ENCODE peak calls at places on chromosomes 2 and 18, in four cellular contexts. One of them, this sample, is unnamed.

GRCh38 chr18:13185675-13186198 is 32.8 kb upstream of the LDLRAD4 start:
- DNase-seq in endodermal cell: no peak
- DNase-seq in GM06990: no peak
- DNase-seq in HCT116: no peak
- DNase-seq in this sample: no peak

GRCh38 chr2:201761101-201761500 is 19.6 kb downstream of the ALS2 start:
- DNase-seq in GM06990: no peak
- DNase-seq in endodermal cell: no peak
- DNase-seq in HCT116: no peak
- DNase-seq in this sample: no peak

GRCh38 chr18:36364911-36365624 is 67.6 kb downstream of the FHOD3 start:
- DNase-seq in GM06990: no peak
- DNase-seq in HCT116: no peak
- DNase-seq in endodermal cell: no peak
- DNase-seq in this sample: no peak

GRCh38 chr18:33184918-33185317 is 255.6 kb downstream of the CCDC178 start:
- DNase-seq in HCT116: no peak
- DNase-seq in endodermal cell: peak; percentile 52
- DNase-seq in GM06990: no peak
- DNase-seq in this sample: no peak

GRCh38 chr2:85851253-85851955 is 37.4 kb downstream of the ST3GAL5 start:
- DNase-seq in endodermal cell: no peak
- DNase-seq in HCT116: no peak
- DNase-seq in GM06990: peak; percentile 36
- DNase-seq in this sample: no peak

GRCh38 chr2:24816884-24817283 is 23.7 kb downstream of the CENPO start:
- DNase-seq in endodermal cell: peak; percentile 11
- DNase-seq in GM06990: no peak
- DNase-seq in HCT116: no peak
- DNase-seq in this sample: no peak

GRCh38 chr2:227340106-227340505 is 15.1 kb downstream of the MFF start:
- DNase-seq in GM06990: no peak
- DNase-seq in endodermal cell: no peak
- DNase-seq in HCT116: no peak
- DNase-seq in this sample: no peak

GRCh38 chr2:130355578-130356431 is at the start of gene PTPN18:
- DNase-seq in GM06990: peak; percentile 75
- DNase-seq in endodermal cell: peak; percentile 91
- DNase-seq in HCT116: peak; percentile 58
- DNase-seq in this sample: peak; percentile 56

GRCh38 chr2:26883971-26884370 is 36.0 kb downstream of the DPYSL5 start:
- DNase-seq in endodermal cell: no peak
- DNase-seq in HCT116: no peak
- DNase-seq in GM06990: no peak
- DNase-seq in this sample: no peak

GRCh38 chr2:58571181-58571852 is 330.2 kb upstream of the FANCL start:
- DNase-seq in endodermal cell: peak; percentile 84
- DNase-seq in GM06990: peak; percentile 35
- DNase-seq in HCT116: peak; percentile 77
- DNase-seq in this sample: peak; percentile 34

GRCh38 chr2:25293958-25294513 is 47.7 kb downstream of the DNMT3A start:
- DNase-seq in GM06990: no peak
- DNase-seq in HCT116: no peak
- DNase-seq in endodermal cell: no peak
- DNase-seq in this sample: no peak

GRCh38 chr18:30352551-30353168 is 689.9 kb downstream of the DSC3 start:
- DNase-seq in GM06990: no peak
- DNase-seq in HCT116: no peak
- DNase-seq in endodermal cell: no peak
- DNase-seq in this sample: no peak

GRCh38 chr2:85369500-85369899 is 14.9 kb downstream of the ELMOD3 start:
- DNase-seq in endodermal cell: no peak
- DNase-seq in HCT116: no peak
- DNase-seq in GM06990: no peak
- DNase-seq in this sample: peak; percentile 88

GRCh38 chr18:50009772-50010171 is 185.2 kb downstream of the MYO5B start:
- DNase-seq in HCT116: peak; percentile 52
- DNase-seq in endodermal cell: peak; percentile 82
- DNase-seq in GM06990: peak; percentile 19
- DNase-seq in this sample: peak; percentile 19

GRCh38 chr2:233386382-233387041 is 32.2 kb downstream of the DGKD start:
- DNase-seq in GM06990: no peak
- DNase-seq in endodermal cell: no peak
- DNase-seq in HCT116: no peak
- DNase-seq in this sample: no peak

GRCh38 chr2:127187831-127188230 is 32.3 kb downstream of the CYP27C1 start:
- DNase-seq in HCT116: no peak
- DNase-seq in GM06990: no peak
- DNase-seq in endodermal cell: no peak
- DNase-seq in this sample: no peak

GRCh38 chr2:173986805-173987204 is 21.6 kb upstream of the SP3 start:
- DNase-seq in HCT116: no peak
- DNase-seq in GM06990: no peak
- DNase-seq in endodermal cell: no peak
- DNase-seq in this sample: no peak

GRCh38 chr2:128522829-128523228 is 204.2 kb upstream of the HS6ST1 start:
- DNase-seq in HCT116: no peak
- DNase-seq in endodermal cell: no peak
- DNase-seq in GM06990: no peak
- DNase-seq in this sample: no peak

GRCh38 chr2:10305254-10305635 is 2.5 kb downstream of the HPCAL1 start:
- DNase-seq in endodermal cell: no peak
- DNase-seq in HCT116: no peak
- DNase-seq in GM06990: no peak
- DNase-seq in this sample: no peak

GRCh38 chr2:130252880-130253645 is 54.8 kb upstream of the TUBA3E start:
- DNase-seq in endodermal cell: no peak
- DNase-seq in HCT116: no peak
- DNase-seq in GM06990: no peak
- DNase-seq in this sample: no peak

GRCh38 chr2:222819722-222820333 is 41.0 kb upstream of the ACSL3 start:
- DNase-seq in endodermal cell: no peak
- DNase-seq in GM06990: no peak
- DNase-seq in HCT116: no peak
- DNase-seq in this sample: no peak

GRCh38 chr18:26335139-26335933 is 109.1 kb downstream of the TAF4B start:
- DNase-seq in HCT116: no peak
- DNase-seq in endodermal cell: no peak
- DNase-seq in GM06990: no peak
- DNase-seq in this sample: no peak

GRCh38 chr2:26558271-26559043 is 80.5 kb upstream of the OTOF start:
- DNase-seq in endodermal cell: peak; percentile 69
- DNase-seq in GM06990: no peak
- DNase-seq in HCT116: no peak
- DNase-seq in this sample: no peak

DNA sequence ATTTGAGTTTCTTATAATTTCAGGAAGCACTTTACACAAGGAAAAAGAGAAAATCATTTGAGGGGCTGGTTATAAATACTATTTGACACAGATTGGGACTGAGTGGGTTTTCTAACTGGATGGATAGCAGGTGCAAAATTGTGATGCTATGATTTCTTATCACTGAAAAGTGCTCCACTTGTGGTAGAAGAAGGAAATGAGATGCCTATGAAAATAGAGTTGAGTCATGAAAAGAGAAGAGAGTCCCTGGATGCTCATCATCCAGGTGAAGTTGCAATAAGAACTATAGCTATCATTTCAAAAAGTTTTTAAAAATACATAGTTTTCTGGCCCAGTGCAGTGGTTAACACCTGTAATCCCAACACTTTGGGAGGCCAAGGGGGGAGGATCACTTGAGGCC is 39.4 kb upstream of the NFE2L2 start:
- DNase-seq in HCT116: no peak
- DNase-seq in endodermal cell: no peak
- DNase-seq in GM06990: no peak
- DNase-seq in this sample: no peak
- TF ChIP-seq CTCF in HCT116: peak; percentile 16
- TF ChIP-seq CTCF in endodermal cell: peak; percentile 49
- TF ChIP-seq CTCF in GM06990: no peak
- TF ChIP-seq CTCF in this sample: no peak

GRCh38 chr2:65660340-65660739 is 227.9 kb upstream of the SPRED2 start:
- DNase-seq in GM06990: no peak
- DNase-seq in HCT116: no peak
- DNase-seq in endodermal cell: no peak
- DNase-seq in this sample: no peak

GRCh38 chr2:65663831-65664407 is 231.5 kb upstream of the SPRED2 start:
- DNase-seq in GM06990: no peak
- DNase-seq in endodermal cell: no peak
- DNase-seq in HCT116: no peak
- DNase-seq in this sample: no peak

GRCh38 chr2:65664931-65665330 is 232.5 kb upstream of the SPRED2 start:
- DNase-seq in GM06990: no peak
- DNase-seq in endodermal cell: no peak
- DNase-seq in HCT116: no peak
- DNase-seq in this sample: no peak

GRCh38 chr2:65662654-65663432 is 230.4 kb upstream of the SPRED2 start:
- DNase-seq in endodermal cell: no peak
- DNase-seq in HCT116: no peak
- DNase-seq in GM06990: no peak
- DNase-seq in this sample: peak; percentile 13

GRCh38 chr2:65661980-65662653 is 229.7 kb upstream of the SPRED2 start:
- DNase-seq in endodermal cell: no peak
- DNase-seq in GM06990: no peak
- DNase-seq in HCT116: no peak
- DNase-seq in this sample: no peak
- H3K4me3 ChIP-seq in endodermal cell: no peak overlapping the region
- H3K4me3 ChIP-seq in GM06990: no peak overlapping the region
- H3K4me3 ChIP-seq in HCT116: no peak overlapping the region
- H3K4me3 ChIP-seq in this sample: no peak overlapping the region

DNA sequence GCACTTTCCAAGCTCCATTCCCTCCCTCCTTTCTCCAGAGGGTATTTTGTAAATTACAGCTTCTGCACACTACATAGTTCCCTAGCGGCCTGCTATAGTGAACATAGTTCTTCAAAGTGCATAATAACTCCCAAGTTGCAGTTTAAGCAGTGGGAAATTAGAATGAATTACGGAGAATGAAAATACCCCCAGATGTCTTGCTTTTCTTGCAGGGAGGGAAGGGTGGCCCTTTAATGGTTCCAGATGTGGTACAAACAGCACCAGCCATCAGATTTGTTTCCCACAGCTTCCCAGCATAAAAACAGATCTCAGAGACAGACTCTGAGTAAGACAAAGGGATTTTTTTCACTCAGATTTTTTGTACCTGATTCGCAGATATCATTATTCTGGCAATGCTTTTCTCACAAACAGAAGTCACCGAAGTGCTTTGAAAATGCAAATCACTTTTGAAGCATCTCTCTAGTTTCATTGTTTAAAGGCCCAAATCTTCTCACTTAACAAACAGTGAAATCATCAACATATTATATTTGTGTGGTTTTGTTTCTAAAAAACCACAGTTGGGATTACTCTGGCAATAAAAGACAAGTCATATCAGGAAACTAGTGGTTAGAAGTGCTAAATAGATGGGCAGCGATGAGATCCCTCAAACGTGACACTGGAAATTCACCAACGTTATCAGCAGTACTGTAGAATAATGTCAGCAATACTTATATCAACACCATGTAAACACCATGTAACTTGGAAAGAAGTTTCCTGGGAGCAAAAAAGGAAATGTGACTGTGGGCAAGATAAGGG is 893.7 kb downstream of the SUCLG1 start:
- DNase-seq in GM06990: no peak
- DNase-seq in endodermal cell: no peak
- DNase-seq in HCT116: no peak
- DNase-seq in this sample: no peak
- TF ChIP-seq CTCF in GM06990: no peak
- TF ChIP-seq CTCF in endodermal cell: no peak
- TF ChIP-seq CTCF in HCT116: no peak
- TF ChIP-seq CTCF in this sample: no peak

GRCh38 chr2:108621087-108621559 is 86.9 kb downstream of the LIMS1 start:
- DNase-seq in endodermal cell: peak; percentile 88
- DNase-seq in HCT116: peak; percentile 19
- DNase-seq in GM06990: peak; percentile 75
- DNase-seq in this sample: no peak

GRCh38 chr2:108620656-108621055 is 86.4 kb downstream of the LIMS1 start:
- DNase-seq in endodermal cell: no peak
- DNase-seq in HCT116: no peak
- DNase-seq in GM06990: no peak
- DNase-seq in this sample: no peak

GRCh38 chr2:108623616-108624015 is 89.3 kb downstream of the LIMS1 start:
- DNase-seq in GM06990: no peak
- DNase-seq in endodermal cell: no peak
- DNase-seq in HCT116: no peak
- DNase-seq in this sample: no peak

GRCh38 chr2:108619916-108620620 is 85.8 kb downstream of the LIMS1 start:
- DNase-seq in GM06990: no peak
- DNase-seq in HCT116: no peak
- DNase-seq in endodermal cell: no peak
- DNase-seq in this sample: no peak

DNA sequence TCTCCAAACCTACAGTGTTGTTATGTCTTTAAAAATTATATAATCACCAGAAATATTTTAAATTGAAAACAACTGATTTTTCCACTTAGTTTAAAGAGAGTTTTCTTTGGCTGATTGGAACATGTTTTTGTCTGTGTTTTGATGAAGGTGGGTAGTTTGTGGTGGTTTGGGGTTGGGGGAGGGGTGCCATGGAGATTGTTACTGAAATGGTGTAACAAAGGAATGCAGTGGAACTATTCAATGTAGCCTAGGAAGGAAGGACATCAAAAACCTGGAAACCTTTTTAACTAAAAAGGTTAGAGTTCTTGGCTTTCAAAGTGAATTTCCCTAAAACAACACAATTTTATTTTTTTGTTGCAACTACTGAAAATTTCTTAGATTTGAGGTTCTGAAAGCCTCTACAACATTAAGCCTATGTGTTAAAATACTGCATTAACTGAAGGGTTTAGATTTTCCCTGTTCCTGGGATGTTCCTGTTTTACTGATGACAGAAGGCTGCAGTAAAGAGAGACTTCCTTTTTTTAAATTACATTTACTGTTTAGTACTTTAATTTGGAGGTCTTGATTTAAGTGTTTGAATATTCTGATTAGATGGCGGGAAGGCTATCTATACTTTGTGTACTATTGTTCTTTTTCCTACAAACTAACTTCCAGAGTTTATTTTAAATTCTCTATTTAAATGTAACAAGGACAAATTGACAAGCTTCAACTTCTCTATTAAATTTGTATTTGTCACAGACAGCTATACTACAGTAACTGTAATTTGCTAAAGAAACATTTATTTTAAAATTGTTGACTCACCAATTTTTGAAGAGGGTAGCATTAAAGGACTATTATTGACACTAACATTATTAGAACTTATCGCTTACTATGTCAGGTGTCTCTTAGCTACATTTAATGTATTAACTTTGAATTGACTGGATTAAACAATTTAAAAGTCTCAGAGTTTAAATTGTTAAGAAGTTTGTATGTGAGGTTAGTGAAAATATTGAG is 87.7 kb downstream of the LIMS1 start:
- DNase-seq in GM06990: no peak
- DNase-seq in HCT116: no peak
- DNase-seq in endodermal cell: no peak
- DNase-seq in this sample: no peak
- H3K4me3 ChIP-seq in GM06990: no peak overlapping the region
- H3K4me3 ChIP-seq in HCT116: no peak overlapping the region
- H3K4me3 ChIP-seq in endodermal cell: peak overlapping the region; percentile 77
- H3K4me3 ChIP-seq in this sample: no peak overlapping the region